ENCODE peak calls at places on chromosomes 5 and 9, in six cellular contexts. One of them, this sample, is unnamed.
A peak's percentile ranks its signal among the peaks of the same experiment; 100 is the strongest.

GRCh38 chr5:144864113-144864512 is 693.4 kb downstream of the KCTD16 start:
- DNase-seq in GM12878: no peak
- DNase-seq in HepG2: no peak
- DNase-seq in H1: no peak
- DNase-seq in SK-N-SH: no peak
- DNase-seq in HL-60: no peak
- DNase-seq in this sample: no peak

GRCh38 chr9:121598167-121599000 is 53.0 kb upstream of the DAB2IP start:
- DNase-seq in SK-N-SH: no peak
- DNase-seq in GM12878: no peak
- DNase-seq in HL-60: no peak
- DNase-seq in HepG2: no peak
- DNase-seq in H1: peak; percentile 81
- DNase-seq in this sample: no peak

GRCh38 chr5:147403659-147404640 is 105.9 kb downstream of the DPYSL3 start:
- DNase-seq in HepG2: no peak
- DNase-seq in GM12878: peak; percentile 63
- DNase-seq in SK-N-SH: no peak
- DNase-seq in HL-60: peak; percentile 60
- DNase-seq in H1: no peak
- DNase-seq in this sample: no peak

GRCh38 chr5:81164936-81165335 is 68.2 kb upstream of the CKMT2 start:
- DNase-seq in SK-N-SH: no peak
- DNase-seq in H1: no peak
- DNase-seq in HL-60: no peak
- DNase-seq in GM12878: no peak
- DNase-seq in HepG2: no peak
- DNase-seq in this sample: no peak

GRCh38 chr5:68522863-68523262 is 307.3 kb downstream of the PIK3R1 start:
- DNase-seq in HepG2: no peak
- DNase-seq in GM12878: no peak
- DNase-seq in SK-N-SH: no peak
- DNase-seq in H1: no peak
- DNase-seq in HL-60: no peak
- DNase-seq in this sample: no peak

GRCh38 chr9:124180557-124180956 is 77.2 kb upstream of the NEK6 start:
- DNase-seq in HepG2: no peak
- DNase-seq in GM12878: no peak
- DNase-seq in H1: no peak
- DNase-seq in SK-N-SH: peak; percentile 52
- DNase-seq in HL-60: no peak
- DNase-seq in this sample: no peak

GRCh38 chr5:112965733-112966306 is 10.8 kb upstream of the DCP2 start:
- DNase-seq in GM12878: no peak
- DNase-seq in HL-60: no peak
- DNase-seq in SK-N-SH: no peak
- DNase-seq in H1: no peak
- DNase-seq in HepG2: no peak
- DNase-seq in this sample: no peak

GRCh38 chr5:110270-110888 is 18.4 kb downstream of the PLEKHG4B start:
- DNase-seq in HL-60: no peak
- DNase-seq in H1: no peak
- DNase-seq in HepG2: no peak
- DNase-seq in GM12878: no peak
- DNase-seq in SK-N-SH: no peak
- DNase-seq in this sample: no peak

GRCh38 chr5:14234204-14234603 is 91.1 kb downstream of the TRIO start:
- DNase-seq in HepG2: peak; percentile 44
- DNase-seq in GM12878: no peak
- DNase-seq in H1: no peak
- DNase-seq in HL-60: no peak
- DNase-seq in SK-N-SH: no peak
- DNase-seq in this sample: no peak

GRCh38 chr9:82152181-82152580 is 163.6 kb downstream of the SPATA31D1 start:
- DNase-seq in HL-60: no peak
- DNase-seq in GM12878: no peak
- DNase-seq in SK-N-SH: no peak
- DNase-seq in HepG2: no peak
- DNase-seq in H1: no peak
- DNase-seq in this sample: no peak

GRCh38 chr9:134455951-134456739 is 129.9 kb downstream of the RXRA start:
- DNase-seq in SK-N-SH: peak; percentile 77
- DNase-seq in HepG2: no peak
- DNase-seq in HL-60: peak; percentile 58
- DNase-seq in GM12878: no peak
- DNase-seq in H1: no peak
- DNase-seq in this sample: peak; percentile 52

GRCh38 chr5:42626462-42626861 is 130.2 kb upstream of the CCDC152 start:
- DNase-seq in H1: no peak
- DNase-seq in HL-60: no peak
- DNase-seq in HepG2: no peak
- DNase-seq in GM12878: no peak
- DNase-seq in SK-N-SH: no peak
- DNase-seq in this sample: no peak

GRCh38 chr9:126643945-126644527 is 30.3 kb downstream of the LMX1B start:
- DNase-seq in H1: no peak
- DNase-seq in HepG2: no peak
- DNase-seq in SK-N-SH: no peak
- DNase-seq in HL-60: no peak
- DNase-seq in GM12878: no peak
- DNase-seq in this sample: no peak

GRCh38 chr9:134551657-134552348 is 89.8 kb upstream of the COL5A1 start:
- DNase-seq in H1: no peak
- DNase-seq in HL-60: peak; percentile 48
- DNase-seq in SK-N-SH: no peak
- DNase-seq in HepG2: no peak
- DNase-seq in GM12878: no peak
- DNase-seq in this sample: no peak

GRCh38 chr5:174493536-174493935 is 230.8 kb upstream of the MSX2 start:
- DNase-seq in SK-N-SH: peak; percentile 65
- DNase-seq in GM12878: no peak
- DNase-seq in HepG2: no peak
- DNase-seq in H1: no peak
- DNase-seq in HL-60: no peak
- DNase-seq in this sample: no peak

GRCh38 chr9:84917366-84918063 is 248.0 kb downstream of the NTRK2 start:
- DNase-seq in H1: no peak
- DNase-seq in HepG2: no peak
- DNase-seq in HL-60: no peak
- DNase-seq in GM12878: no peak
- DNase-seq in SK-N-SH: no peak
- DNase-seq in this sample: no peak

GRCh38 chr9:109444771-109445320 is 53.3 kb downstream of the PTPN3 start:
- DNase-seq in H1: no peak
- DNase-seq in HepG2: no peak
- DNase-seq in GM12878: no peak
- DNase-seq in SK-N-SH: no peak
- DNase-seq in HL-60: no peak
- DNase-seq in this sample: no peak

GRCh38 chr9:110278080-110278707 is 21.9 kb upstream of the TXN start:
- DNase-seq in SK-N-SH: no peak
- DNase-seq in H1: no peak
- DNase-seq in HepG2: no peak
- DNase-seq in GM12878: no peak
- DNase-seq in HL-60: no peak
- DNase-seq in this sample: no peak

GRCh38 chr5:91670565-91670964 is 287.4 kb upstream of the ARRDC3 start:
- DNase-seq in H1: peak; percentile 10
- DNase-seq in HL-60: no peak
- DNase-seq in GM12878: no peak
- DNase-seq in SK-N-SH: no peak
- DNase-seq in HepG2: no peak
- DNase-seq in this sample: no peak

GRCh38 chr9:116901260-116901659 is 214.2 kb downstream of the TRIM32 start:
- DNase-seq in HepG2: no peak
- DNase-seq in SK-N-SH: no peak
- DNase-seq in H1: no peak
- DNase-seq in GM12878: no peak
- DNase-seq in HL-60: no peak
- DNase-seq in this sample: no peak

DNA sequence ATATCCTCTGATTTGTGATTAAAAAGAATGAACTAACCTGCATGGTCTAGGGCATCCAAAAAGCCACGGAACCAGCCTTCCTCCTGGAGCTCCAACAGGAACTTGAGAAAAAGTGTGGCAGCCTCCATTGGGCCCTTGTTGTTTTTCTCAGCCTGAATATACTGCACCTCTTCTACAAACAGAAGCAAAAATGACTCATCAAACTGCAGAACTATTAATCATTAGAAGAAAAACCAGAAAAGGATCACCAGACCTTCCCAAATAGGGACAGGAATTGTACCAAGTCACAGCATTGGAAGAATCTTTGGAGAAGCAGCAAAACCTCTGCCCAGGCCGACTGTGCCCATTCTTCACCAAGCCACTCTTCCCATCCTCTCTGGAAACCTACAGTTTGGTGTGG is 25.2 kb downstream of the RIGI start:
- DNase-seq in HepG2: peak; percentile 12
- DNase-seq in HL-60: no peak
- DNase-seq in GM12878: no peak
- DNase-seq in H1: no peak
- DNase-seq in SK-N-SH: no peak
- DNase-seq in this sample: no peak
- TF ChIP-seq GABPA in HepG2: no peak
- TF ChIP-seq GABPA in HL-60: no peak
- TF ChIP-seq GABPA in GM12878: no peak
- TF ChIP-seq GABPA in H1: no peak
- TF ChIP-seq GABPA in SK-N-SH: no peak
- TF ChIP-seq GABPA in this sample: no peak

DNA sequence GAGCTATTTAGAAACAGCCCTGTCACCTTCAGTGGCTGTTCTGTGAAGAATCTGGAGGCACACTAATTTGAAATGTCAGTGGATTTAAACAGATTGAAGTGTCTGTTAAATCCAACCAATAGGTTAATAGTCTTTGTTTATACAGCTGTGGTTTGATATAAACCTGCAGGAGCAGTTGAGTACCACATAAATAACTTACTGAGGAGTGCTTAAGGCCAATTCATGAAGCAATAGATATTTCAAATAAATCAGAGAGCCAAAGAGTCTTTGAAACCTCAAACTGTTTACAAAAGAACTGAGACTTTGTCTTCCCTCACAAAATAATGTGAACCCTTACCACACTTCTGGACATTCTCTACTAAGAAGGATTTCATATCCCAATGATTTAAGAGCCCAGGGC is 111.9 kb downstream of the FEM1C start:
- DNase-seq in SK-N-SH: no peak
- DNase-seq in HepG2: no peak
- DNase-seq in HL-60: no peak
- DNase-seq in H1: no peak
- DNase-seq in GM12878: no peak
- DNase-seq in this sample: no peak
- TF ChIP-seq GABPA in SK-N-SH: no peak
- TF ChIP-seq GABPA in HepG2: no peak
- TF ChIP-seq GABPA in HL-60: no peak
- TF ChIP-seq GABPA in H1: no peak
- TF ChIP-seq GABPA in GM12878: no peak
- TF ChIP-seq GABPA in this sample: no peak

DNA sequence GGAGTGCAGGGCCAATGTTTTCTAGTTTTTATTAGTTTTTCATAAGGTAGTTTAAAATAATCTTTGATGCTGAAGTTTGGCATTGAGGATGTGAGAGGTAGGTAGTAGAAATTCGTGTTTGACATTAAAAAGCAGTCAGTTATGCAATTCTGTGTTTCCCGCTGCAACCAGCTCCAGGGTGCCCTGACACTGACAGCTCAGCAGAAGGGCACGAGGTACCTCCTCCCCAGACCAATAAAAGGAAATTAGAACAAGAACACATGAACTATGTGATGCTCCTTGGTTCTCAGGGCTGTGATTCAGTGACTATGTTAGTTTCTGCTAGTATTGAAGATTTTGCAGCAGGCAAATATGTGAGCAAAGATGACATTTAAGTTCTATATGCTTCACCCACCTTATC is 40.2 kb downstream of the NSUN2 start:
- DNase-seq in H1: no peak
- DNase-seq in HepG2: no peak
- DNase-seq in SK-N-SH: no peak
- DNase-seq in HL-60: peak; percentile 22
- DNase-seq in GM12878: no peak
- DNase-seq in this sample: no peak
- TF ChIP-seq GABPA in H1: no peak
- TF ChIP-seq GABPA in HepG2: no peak
- TF ChIP-seq GABPA in SK-N-SH: no peak
- TF ChIP-seq GABPA in HL-60: no peak
- TF ChIP-seq GABPA in GM12878: no peak
- TF ChIP-seq GABPA in this sample: no peak

DNA sequence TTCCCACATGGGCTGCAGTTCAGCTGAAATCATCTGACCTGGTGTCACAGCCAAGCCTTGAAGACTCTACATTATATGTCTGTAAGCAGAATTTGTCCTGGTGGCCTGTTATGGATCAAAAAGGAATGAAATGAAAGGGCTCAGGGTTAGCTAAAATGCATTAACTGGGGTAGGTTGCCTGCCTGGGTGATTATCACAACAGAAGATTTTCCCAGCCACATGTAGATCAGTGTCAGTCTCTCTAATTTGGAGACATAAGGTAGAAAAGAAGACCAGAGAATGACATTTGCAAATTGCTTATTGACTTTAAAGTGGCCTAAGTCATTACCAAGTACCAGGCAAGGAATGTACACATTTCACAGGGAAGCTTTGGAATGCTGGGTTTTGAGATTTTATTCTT is 289.0 kb downstream of the CAAP1 start:
- DNase-seq in GM12878: no peak
- DNase-seq in SK-N-SH: no peak
- DNase-seq in H1: no peak
- DNase-seq in HL-60: no peak
- DNase-seq in HepG2: no peak
- DNase-seq in this sample: no peak
- TF ChIP-seq GABPA in GM12878: no peak
- TF ChIP-seq GABPA in SK-N-SH: no peak
- TF ChIP-seq GABPA in H1: no peak
- TF ChIP-seq GABPA in HL-60: no peak
- TF ChIP-seq GABPA in HepG2: no peak
- TF ChIP-seq GABPA in this sample: no peak

GRCh38 chr5:61231813-61232212 is 69.5 kb upstream of the SMIM15 start:
- DNase-seq in HL-60: no peak
- DNase-seq in HepG2: no peak
- DNase-seq in H1: no peak
- DNase-seq in GM12878: no peak
- DNase-seq in SK-N-SH: no peak
- DNase-seq in this sample: no peak

GRCh38 chr5:61229416-61229815 is 67.1 kb upstream of the SMIM15 start:
- DNase-seq in HepG2: no peak
- DNase-seq in GM12878: no peak
- DNase-seq in HL-60: no peak
- DNase-seq in SK-N-SH: no peak
- DNase-seq in H1: no peak
- DNase-seq in this sample: no peak

GRCh38 chr5:61230492-61230891 is 68.2 kb upstream of the SMIM15 start:
- DNase-seq in GM12878: no peak
- DNase-seq in H1: no peak
- DNase-seq in SK-N-SH: no peak
- DNase-seq in HepG2: no peak
- DNase-seq in HL-60: no peak
- DNase-seq in this sample: no peak

GRCh38 chr5:61228229-61228628 is 66.0 kb upstream of the SMIM15 start:
- DNase-seq in HepG2: no peak
- DNase-seq in SK-N-SH: no peak
- DNase-seq in H1: no peak
- DNase-seq in HL-60: no peak
- DNase-seq in GM12878: no peak
- DNase-seq in this sample: no peak

GRCh38 chr5:61228691-61229280 is 66.5 kb upstream of the SMIM15 start:
- DNase-seq in H1: no peak
- DNase-seq in HepG2: no peak
- DNase-seq in HL-60: peak; percentile 7
- DNase-seq in GM12878: no peak
- DNase-seq in SK-N-SH: no peak
- DNase-seq in this sample: no peak
- TF ChIP-seq GABPA in H1: no peak
- TF ChIP-seq GABPA in HepG2: no peak
- TF ChIP-seq GABPA in HL-60: no peak
- TF ChIP-seq GABPA in GM12878: no peak
- TF ChIP-seq GABPA in SK-N-SH: no peak
- TF ChIP-seq GABPA in this sample: no peak